ENCODE peak calls at places on chromosomes 12 and 14, in seven cellular contexts. B is AG08396, O is stomach, X is substantia nigra, J is H4, U is HEK293T, E is ELF-1. W is an unnamed sample.

GRCh38 chr12:109727039-109727723 is 13.6 kb downstream of the FAM222A start:
- DNase-seq in E (no peak), O (peak), B (no peak), X (peak), U (no peak), J (no peak), W (no peak)

GRCh38 chr12:11798856-11799530 is 149.5 kb downstream of the ETV6 start:
- DNase-seq in O (no peak), X (no peak), J (peak), B (no peak), U (no peak), E (no peak), W (peak)

GRCh38 chr14:103545219-103545914 is 16.4 kb downstream of the TRMT61A start:
- DNase-seq in O (no peak), E (no peak), J (no peak), B (no peak), X (no peak), U (no peak), W (no peak)

GRCh38 chr12:96514328-96514727 is 25.0 kb downstream of the CFAP54 start:
- DNase-seq in B (no peak), O (no peak), U (no peak), X (no peak), J (no peak), E (no peak), W (no peak)

GRCh38 chr12:43103866-43104265 is 448.1 kb downstream of the ADAMTS20 start:
- DNase-seq in B (no peak), E (no peak), X (no peak), J (no peak), U (no peak), O (no peak), W (no peak)

GRCh38 chr14:36520601-36521525 is 831 bp upstream of the NKX2-1 start:
- DNase-seq in B (peak), O (peak), E (peak), U (peak), X (no peak), J (peak), W (no peak)

GRCh38 chr14:23559010-23559920 is 3.2 kb downstream of the THTPA start:
- DNase-seq in O (peak), E (no peak), U (peak), B (peak), J (peak), X (peak), W (no peak)

GRCh38 chr12:116196752-116197718 is 80.5 kb downstream of the MED13L start:
- DNase-seq in B (no peak), U (peak), O (no peak), E (no peak), X (no peak), J (no peak), W (no peak)

GRCh38 chr12:126926023-126926600 is 1340.9 kb upstream of the TMEM132C start:
- DNase-seq in B (no peak), O (no peak), E (no peak), U (no peak), J (no peak), X (no peak), W (no peak)

GRCh38 chr12:106179086-106179485 is 40.3 kb upstream of the NUAK1 start:
- DNase-seq in B (no peak), E (peak), J (no peak), U (peak), X (no peak), O (no peak), W (no peak)

GRCh38 chr12:111757361-111758119 is 9.2 kb upstream of the ALDH2 start:
- DNase-seq in E (peak), X (peak), U (no peak), O (peak), B (peak), J (peak), W (peak)

GRCh38 chr14:72291908-72292688 is 359.9 kb downstream of the RGS6 start:
- DNase-seq in O (no peak), J (peak), X (no peak), B (peak), U (peak), E (peak), W (peak)

GRCh38 chr14:66405158-66405557 is 81.0 kb upstream of the CCDC196 start:
- DNase-seq in J (peak), O (no peak), X (no peak), B (no peak), U (no peak), E (peak), W (peak)

GRCh38 chr14:88929656-88930436 is 105.4 kb downstream of the TTC8 start:
- DNase-seq in O (no peak), X (no peak), U (no peak), E (peak), B (no peak), J (no peak), W (no peak)

GRCh38 chr12:52126050-52126604 is 46.6 kb downstream of the SMIM41 start:
- DNase-seq in B (peak), E (peak), U (peak), J (no peak), O (no peak), X (no peak), W (no peak)

GRCh38 chr12:110543252-110543959 is 39.7 kb downstream of the PPTC7 start:
- DNase-seq in J (peak), X (no peak), B (peak), E (no peak), O (peak), U (no peak), W (peak)

GRCh38 chr14:51368721-51369163 is 128.7 kb downstream of the TMX1 start:
- DNase-seq in B (peak), X (no peak), E (peak), O (no peak), J (peak), U (no peak), W (no peak)

GRCh38 chr14:24266344-24267244 is 3.6 kb upstream of the TGM1 start:
- DNase-seq in J (no peak), X (no peak), U (no peak), O (no peak), B (no peak), E (no peak), W (no peak)

GRCh38 chr12:16604853-16605252 is 1.1 kb downstream of the LMO3 start:
- DNase-seq in X (no peak), B (no peak), O (no peak), E (no peak), U (no peak), J (no peak), W (no peak)